ENCODE peak calls at places on chromosomes 4 and X, in six cellular contexts. Y is sciatic nerve; O is cardiac fibroblast; W is transverse colon; Z is CD4-positive, alpha-beta T cell; K is activated CD8-positive, alpha-beta memory T cell treated with anti-CD3 and anti-CD28 coated beads for 1 hour. I is an unnamed sample.

GRCh38 chr4:181140037-181140603 is 1103.1 kb upstream of the TENM3 start:
- DNase-seq in Y (no peak), O (no peak), W (no peak), Z (no peak), K (no peak), I (no peak)

GRCh38 chr4:104451573-104451972 is 43.1 kb downstream of the CXXC4 start:
- DNase-seq in Y (no peak), O (no peak), W (no peak), Z (no peak), K (no peak), I (no peak)

GRCh38 chr4:155392486-155393184 is 15.9 kb upstream of the MAP9 start:
- DNase-seq in Y (no peak), O (peak), W (no peak), Z (no peak), K (no peak), I (peak)

GRCh38 chrX:71556026-71556425 is 22.2 kb upstream of the GCNA start:
- DNase-seq in Y (no peak), O (no peak), W (no peak), Z (no peak), K (no peak), I (no peak)

GRCh38 chr4:55347610-55348228 is 1.7 kb downstream of the SRD5A3 start:
- DNase-seq in Y (no peak), O (peak), W (no peak), Z (no peak), K (no peak), I (no peak)

GRCh38 chrX:103554687-103555417 is 30.5 kb upstream of the TCEAL4 start:
- DNase-seq in Y (peak), O (peak), W (peak), Z (peak), K (peak), I (peak)

GRCh38 chr4:79917246-79917645 is 155.8 kb downstream of the ANTXR2 start:
- DNase-seq in Y (peak), O (peak), W (peak), Z (peak), K (no peak), I (peak)

GRCh38 chr4:133513891-133514290 is 364.8 kb downstream of the PCDH10 start:
- DNase-seq in Y (no peak), O (no peak), W (no peak), Z (no peak), K (no peak), I (no peak)

GRCh38 chr4:148007789-148008188 is 275.9 kb downstream of the ARHGAP10 start:
- DNase-seq in Y (no peak), O (no peak), W (no peak), Z (no peak), K (no peak), I (no peak)

GRCh38 chr4:176259330-176260090 is 9.5 kb downstream of the ASB5 start:
- DNase-seq in Y (no peak), O (peak), W (no peak), Z (no peak), K (no peak), I (peak)

GRCh38 chr4:525660-526059 is 26.6 kb downstream of the PIGG start:
- DNase-seq in Y (no peak), O (no peak), W (no peak), Z (no peak), K (no peak), I (no peak)

GRCh38 chr4:173478884-173479283 is 51.1 kb downstream of the HAND2 start:
- DNase-seq in Y (no peak), O (no peak), W (no peak), Z (no peak), K (no peak), I (no peak)

GRCh38 chrX:39749728-39750127 is 348.0 kb downstream of the BCOR start:
- DNase-seq in Y (no peak), O (no peak), W (no peak), Z (no peak), K (no peak), I (no peak)

GRCh38 chr4:161564230-161564834 is 599.5 kb downstream of the FSTL5 start:
- DNase-seq in Y (no peak), O (peak), W (no peak), Z (no peak), K (no peak), I (no peak)

GRCh38 chrX:132218100-132218807 is 993 bp downstream of the RAP2C start:
- DNase-seq in Y (peak), O (peak), W (peak), Z (peak), K (peak), I (peak)

GRCh38 chr4:150212927-150213326 is 134.7 kb downstream of the DCLK2 start:
- DNase-seq in Y (no peak), O (no peak), W (no peak), Z (no peak), K (no peak), I (no peak)

GRCh38 chr4:147138171-147138570 is 192.5 kb upstream of the TTC29 start:
- DNase-seq in Y (no peak), O (peak), W (no peak), Z (no peak), K (no peak), I (peak)

GRCh38 chr4:128427832-128428366 is 140.3 kb upstream of the PGRMC2 start:
- DNase-seq in Y (no peak), O (peak), W (peak), Z (no peak), K (no peak), I (peak)

GRCh38 chrX:154074199-154074598 is 23.3 kb downstream of the MECP2 start:
- DNase-seq in Y (no peak), O (peak), W (no peak), Z (no peak), K (no peak), I (peak)

GRCh38 chrX:153926863-153927685 is 1.0 kb upstream of the ARHGAP4 start:
- DNase-seq in Y (no peak), O (peak), W (peak), Z (peak), K (peak), I (no peak)

GRCh38 chr4:124276461-124276860 is 436.1 kb downstream of the ANKRD50 start:
- DNase-seq in Y (no peak), O (no peak), W (no peak), Z (no peak), K (no peak), I (no peak)

I was measured in AG20443.